ENCODE peak calls at places on chromosomes 12 and 14, in six cellular contexts. R is central memory CD4-positive, alpha-beta T cell; K is H4; B is activated CD4-positive, alpha-beta T cell treated with anti-CD3 and anti-CD28 coated beads, Interleukin-2, amount 50 U/mL, for 1 hour; W is B cell; F is GM04504. I is an unnamed sample.

GRCh38 chr12:109595321-109595902 is 21.8 kb downstream of the MVK start:
- DNase-seq in K (no peak), W (no peak), F (no peak), R (peak; percentile 41), B (peak; percentile 3), I (no peak)

GRCh38 chr12:56220611-56221232 is 1.0 kb downstream of the RNF41 start:
- DNase-seq in R (no peak), W (peak; percentile 54), F (no peak), K (no peak), B (no peak), I (no peak)

GRCh38 chr14:99382781-99383456 is 97.7 kb downstream of the SETD3 start:
- DNase-seq in F (no peak), B (no peak), W (no peak), K (peak; percentile 68), R (no peak), I (peak; percentile 63)

GRCh38 chr14:68679746-68680467 is 113.0 kb downstream of the ZFP36L1 start:
- DNase-seq in F (no peak), R (no peak), B (no peak), K (no peak), W (no peak), I (no peak)

GRCh38 chr12:4766445-4766844 is 46.2 kb downstream of the GALNT8 start:
- DNase-seq in W (no peak), B (no peak), F (no peak), R (no peak), K (no peak), I (no peak)

GRCh38 chr12:11917501-11917900 is 153.2 kb upstream of the BCL2L14 start:
- DNase-seq in B (no peak), R (no peak), K (no peak), F (no peak), W (no peak), I (no peak)

GRCh38 chr14:58426819-58427288 is 477 bp downstream of the TIMM9 start:
- DNase-seq in F (peak; percentile 31), K (peak; percentile 53), W (peak; percentile 48), B (peak; percentile 40), R (no peak), I (peak; percentile 85)

GRCh38 chr12:27610380-27610779 is 85.9 kb upstream of the REP15 start:
- DNase-seq in W (no peak), B (no peak), K (no peak), R (no peak), F (no peak), I (peak; percentile 40)

GRCh38 chr14:66944872-66945271 is 244.4 kb upstream of the GARIN2 start:
- DNase-seq in K (no peak), R (no peak), W (no peak), B (no peak), F (no peak), I (no peak)

GRCh38 chr14:97523936-97524335 is 726.8 kb downstream of the VRK1 start:
- DNase-seq in B (no peak), K (peak; percentile 85), F (no peak), W (no peak), R (no peak), I (peak; percentile 6)

GRCh38 chr12:108616941-108617858 is 16.5 kb downstream of the SELPLG start:
- DNase-seq in B (peak; percentile 70), F (no peak), W (peak; percentile 87), R (peak; percentile 75), K (no peak), I (peak; percentile 48)

GRCh38 chr12:130456375-130457199 is 118.9 kb downstream of the PIWIL1 start:
- DNase-seq in B (no peak), K (no peak), F (no peak), W (no peak), R (no peak), I (no peak)

GRCh38 chr12:29039013-29039412 is 110.1 kb upstream of the FAR2 start:
- DNase-seq in K (peak; percentile 6), F (peak; percentile 90), B (no peak), W (no peak), R (no peak), I (no peak)

GRCh38 chr14:62882967-62883366 is 162.3 kb downstream of the KCNH5 start:
- DNase-seq in F (no peak), K (no peak), B (no peak), W (no peak), R (no peak), I (no peak)

GRCh38 chr14:75232597-75232996 is 46.0 kb upstream of the FOS start:
- DNase-seq in R (peak; percentile 79), B (peak; percentile 49), W (no peak), F (no peak), K (no peak), I (no peak)

GRCh38 chr12:68405292-68405900 is 73.2 kb upstream of the MDM1 start:
- DNase-seq in B (no peak), W (no peak), F (no peak), K (no peak), R (no peak), I (no peak)

GRCh38 chr12:130813949-130814348 is 25.1 kb downstream of the STX2 start:
- DNase-seq in B (no peak), W (no peak), F (no peak), R (no peak), K (no peak), I (no peak)

I was measured in A549.